ENCODE peak calls at places on chromosomes 7 and 10, in six cellular contexts. O, W, V, Q, E and C are unnamed samples.
A peak's percentile ranks its signal among the peaks of the same experiment; 100 is the strongest.

GRCh38 chr10:35153723-35154122 is 27.1 kb downstream of the CREM start:
- DNase-seq in E (no peak), W (no peak), V (no peak), Q (no peak), O (no peak), C (no peak)

GRCh38 chr7:121395494-121395960 is 581 bp downstream of the FAM3C start:
- DNase-seq in O (no peak), V (no peak), Q (no peak), E (peak; percentile 7), W (no peak), C (no peak)

GRCh38 chr10:71789871-71790270 is 16.6 kb upstream of the VSIR start:
- DNase-seq in E (no peak), O (no peak), W (no peak), Q (no peak), V (no peak), C (no peak)

GRCh38 chr10:8035641-8036520 is 18.6 kb upstream of the GATA3 start:
- DNase-seq in Q (peak; percentile 54), V (no peak), E (no peak), O (no peak), W (no peak), C (no peak)

GRCh38 chr10:79139124-79139835 is 70.5 kb downstream of the ZMIZ1 start:
- DNase-seq in E (no peak), W (no peak), Q (no peak), O (no peak), V (no peak), C (no peak)

GRCh38 chr10:71850745-71851629 is at the start of gene PSAP:
- DNase-seq in Q (peak; percentile 97), W (peak; percentile 100), E (peak; percentile 95), V (peak; percentile 91), O (peak; percentile 93), C (peak; percentile 94)

GRCh38 chr10:47317251-47317650 is 5.0 kb upstream of the GDF2 start:
- DNase-seq in O (no peak), V (no peak), W (no peak), E (no peak), Q (no peak), C (no peak)

GRCh38 chr7:74044366-74045350 is 16.7 kb downstream of the ELN start:
- DNase-seq in O (no peak), E (no peak), W (no peak), Q (no peak), V (no peak), C (no peak)

GRCh38 chr7:152966189-152966588 is 206.6 kb downstream of the ACTR3B start:
- DNase-seq in W (no peak), O (no peak), V (no peak), E (no peak), Q (no peak), C (no peak)

GRCh38 chr10:30537586-30537985 is 92.0 kb downstream of the LYZL2 start:
- DNase-seq in O (no peak), W (no peak), E (no peak), V (no peak), Q (no peak), C (no peak)

GRCh38 chr7:152751449-152752141 is 8.0 kb upstream of the ACTR3B start:
- DNase-seq in W (no peak), Q (no peak), O (no peak), E (no peak), V (no peak), C (no peak)

GRCh38 chr7:45592230-45592991 is 18.2 kb downstream of the ADCY1 start:
- DNase-seq in V (no peak), E (no peak), W (no peak), Q (peak; percentile 37), O (no peak), C (no peak)

GRCh38 chr10:111273635-111274034 is 196.8 kb downstream of the ADRA2A start:
- DNase-seq in O (no peak), W (no peak), V (no peak), E (no peak), Q (no peak), C (no peak)

GRCh38 chr7:739455-739963 is 12.4 kb upstream of the PRKAR1B start:
- DNase-seq in W (no peak), Q (no peak), O (no peak), E (no peak), V (no peak), C (no peak)

GRCh38 chr7:44754802-44755697 is 6.4 kb downstream of the ZMIZ2 start:
- DNase-seq in Q (no peak), W (no peak), O (no peak), E (no peak), V (no peak), C (no peak)

GRCh38 chr10:110893559-110894179 is 21.9 kb downstream of the PDCD4 start:
- DNase-seq in W (no peak), V (no peak), O (peak; percentile 45), E (peak; percentile 34), Q (no peak), C (no peak)

GRCh38 chr7:139169816-139170215 is 60.3 kb upstream of the ZC3HAV1 start:
- DNase-seq in V (no peak), W (no peak), Q (no peak), E (no peak), O (no peak), C (no peak)

GRCh38 chr10:36224431-36224985 is 582.4 kb upstream of the FZD8 start:
- DNase-seq in W (no peak), E (no peak), V (no peak), O (no peak), Q (no peak), C (no peak)

GRCh38 chr7:133201470-133201869 is 51.4 kb upstream of the EXOC4 start:
- DNase-seq in W (no peak), E (no peak), O (no peak), Q (no peak), V (no peak), C (no peak)

GRCh38 chr10:97327348-97328294 is 6.9 kb downstream of the FRAT2 start:
- DNase-seq in Q (no peak), E (peak; percentile 96), O (no peak), V (no peak), W (no peak), C (no peak)

GRCh38 chr7:2497500-2498336 is 21.5 kb upstream of the GRIFIN start:
- DNase-seq in V (no peak), O (no peak), Q (peak; percentile 64), W (no peak), E (no peak), C (no peak)

GRCh38 chr7:134820778-134821177 is 41.3 kb downstream of the CALD1 start:
- DNase-seq in E (no peak), Q (no peak), V (no peak), W (no peak), O (no peak), C (no peak)

GRCh38 chr7:32093415-32094408 is 23.5 kb upstream of the PDE1C start:
- DNase-seq in V (no peak), E (no peak), O (no peak), Q (no peak), W (no peak), C (no peak)

GRCh38 chr10:87750001-87750651 is 67.9 kb downstream of the ATAD1 start:
- DNase-seq in Q (no peak), V (no peak), E (no peak), W (no peak), O (no peak), C (peak; percentile 27)

GRCh38 chr10:17113346-17113745 is 16.3 kb downstream of the CUBN start:
- DNase-seq in O (no peak), V (no peak), W (no peak), Q (no peak), E (no peak), C (no peak)

GRCh38 chr7:94451276-94451675 is 56.6 kb downstream of the COL1A2 start:
- DNase-seq in O (no peak), V (no peak), Q (no peak), E (no peak), W (no peak), C (no peak)

GRCh38 chr10:114176511-114176910 is 2.5 kb upstream of the CCDC186 start:
- DNase-seq in E (no peak), O (no peak), W (no peak), V (no peak), Q (no peak), C (no peak)
- H3K9ac ChIP-seq in E (no peak overlapping the region), O (no peak overlapping the region), W (no peak overlapping the region), V (no peak overlapping the region), Q (no peak overlapping the region), C (no peak overlapping the region)

GRCh38 chr7:116593359-116594075 is 68.7 kb downstream of the CAV1 start:
- DNase-seq in Q (no peak), E (no peak), O (no peak), V (no peak), W (no peak), C (no peak)

GRCh38 chr7:116588641-116589594 is 64.1 kb downstream of the CAV1 start:
- DNase-seq in V (no peak), Q (no peak), O (peak; percentile 44), W (peak; percentile 66), E (peak; percentile 40), C (peak; percentile 32)

GRCh38 chr7:116592041-116592355 is 67.2 kb downstream of the CAV1 start:
- DNase-seq in V (no peak), E (no peak), W (no peak), O (no peak), Q (no peak), C (no peak)

GRCh38 chr7:116592445-116592844 is 67.6 kb downstream of the CAV1 start:
- DNase-seq in V (no peak), O (no peak), E (no peak), W (no peak), Q (no peak), C (no peak)

GRCh38 chr7:116591202-116592040 is 66.6 kb downstream of the CAV1 start:
- DNase-seq in E (no peak), V (no peak), O (peak; percentile 45), Q (no peak), W (peak; percentile 37), C (no peak)
- TF ChIP-seq ZNF274 in E (no peak), V (no peak), O (no peak), Q (no peak), W (no peak), C (no peak)

GRCh38 chr10:133276100-133276434 is 601 bp downstream of the ADAM8 start:
- DNase-seq in W (peak; percentile 14), O (no peak), E (no peak), V (no peak), Q (no peak), C (no peak)

GRCh38 chr10:133276435-133277201 is at the start of gene ADAM8:
- DNase-seq in O (no peak), W (peak; percentile 75), E (no peak), Q (peak; percentile 92), V (no peak), C (no peak)

GRCh38 chr10:133275683-133276092 is 980 bp downstream of the ADAM8 start:
- DNase-seq in V (no peak), O (no peak), W (no peak), Q (no peak), E (no peak), C (no peak)

GRCh38 chr10:133273534-133274143 is 3.0 kb downstream of the ADAM8 start:
- DNase-seq in O (no peak), E (no peak), V (no peak), Q (no peak), W (no peak), C (no peak)

GRCh38 chr10:133274751-133275682 is 1.7 kb downstream of the ADAM8 start:
- DNase-seq in O (no peak), W (peak; percentile 48), E (no peak), Q (no peak), V (peak; percentile 72), C (no peak)
- H3K4me3 ChIP-seq in O (no peak overlapping the region), W (peak overlapping the region; percentile 2), E (no peak overlapping the region), Q (no peak overlapping the region), V (peak overlapping the region; percentile 94), C (no peak overlapping the region)

GRCh38 chr7:101699884-101700283 is 70.8 kb upstream of the MYL10 start:
- DNase-seq in W (no peak), E (no peak), V (no peak), O (no peak), Q (no peak), C (no peak)
- H3K9ac ChIP-seq in W (no peak overlapping the region), E (no peak overlapping the region), V (no peak overlapping the region), O (no peak overlapping the region), Q (no peak overlapping the region), C (no peak overlapping the region)

GRCh38 chr7:136594739-136595144 is 273.7 kb upstream of the CHRM2 start:
- DNase-seq in W (no peak), V (no peak), E (no peak), O (no peak), Q (no peak), C (no peak)
- TF ChIP-seq ZNF274 in W (no peak), V (no peak), E (no peak), O (no peak), Q (no peak), C (no peak)